ENCODE peak calls at places on chromosomes 16 and 17, in seven cellular contexts. One of them, this sample, is unnamed.

GRCh38 chr17:15981646-15982580 is 17.6 kb downstream of the ZSWIM7 start:
- DNase-seq in neural progenitor cell: no peak
- DNase-seq in IMR-90: peak; percentile 84
- DNase-seq in MM.1S: no peak
- DNase-seq in K562: peak; percentile 51
- DNase-seq in GM23248: peak; percentile 53
- DNase-seq in astrocyte: peak; percentile 62
- DNase-seq in this sample: no peak

GRCh38 chr16:48158296-48158695 is 2.5 kb upstream of the ABCC12 start:
- DNase-seq in K562: no peak
- DNase-seq in GM23248: peak; percentile 66
- DNase-seq in neural progenitor cell: no peak
- DNase-seq in astrocyte: peak; percentile 87
- DNase-seq in IMR-90: peak; percentile 75
- DNase-seq in MM.1S: no peak
- DNase-seq in this sample: no peak

GRCh38 chr16:58177347-58177710 is 20.6 kb downstream of the CSNK2A2 start:
- DNase-seq in astrocyte: no peak
- DNase-seq in IMR-90: no peak
- DNase-seq in MM.1S: no peak
- DNase-seq in neural progenitor cell: no peak
- DNase-seq in K562: no peak
- DNase-seq in GM23248: no peak
- DNase-seq in this sample: no peak

GRCh38 chr16:88323041-88323440 is 59.7 kb upstream of the ZNF469 start:
- DNase-seq in neural progenitor cell: no peak
- DNase-seq in GM23248: no peak
- DNase-seq in IMR-90: no peak
- DNase-seq in K562: no peak
- DNase-seq in MM.1S: no peak
- DNase-seq in astrocyte: no peak
- DNase-seq in this sample: no peak

GRCh38 chr17:34314279-34314678 is 5.0 kb upstream of the CCL8 start:
- DNase-seq in GM23248: peak; percentile 59
- DNase-seq in K562: no peak
- DNase-seq in IMR-90: peak; percentile 52
- DNase-seq in astrocyte: no peak
- DNase-seq in neural progenitor cell: no peak
- DNase-seq in MM.1S: peak; percentile 55
- DNase-seq in this sample: no peak

GRCh38 chr17:46942441-46943217 is 19.7 kb downstream of the GOSR2 start:
- DNase-seq in IMR-90: peak; percentile 75
- DNase-seq in astrocyte: peak; percentile 31
- DNase-seq in K562: peak; percentile 84
- DNase-seq in MM.1S: peak; percentile 44
- DNase-seq in GM23248: peak; percentile 84
- DNase-seq in neural progenitor cell: peak; percentile 86
- DNase-seq in this sample: peak; percentile 96

GRCh38 chr16:67040906-67041305 is 12.0 kb downstream of the CBFB start:
- DNase-seq in GM23248: peak; percentile 18
- DNase-seq in astrocyte: peak; percentile 82
- DNase-seq in K562: no peak
- DNase-seq in MM.1S: no peak
- DNase-seq in neural progenitor cell: no peak
- DNase-seq in IMR-90: peak; percentile 88
- DNase-seq in this sample: no peak

GRCh38 chr17:11238710-11239109 is 2.3 kb upstream of the SHISA6 start:
- DNase-seq in MM.1S: no peak
- DNase-seq in GM23248: no peak
- DNase-seq in neural progenitor cell: no peak
- DNase-seq in K562: no peak
- DNase-seq in IMR-90: no peak
- DNase-seq in astrocyte: no peak
- DNase-seq in this sample: peak; percentile 63

GRCh38 chr16:1501630-1502029 is 8.5 kb downstream of the TELO2 start:
- DNase-seq in IMR-90: no peak
- DNase-seq in GM23248: no peak
- DNase-seq in MM.1S: no peak
- DNase-seq in astrocyte: no peak
- DNase-seq in neural progenitor cell: no peak
- DNase-seq in K562: no peak
- DNase-seq in this sample: no peak

GRCh38 chr16:27852116-27852515 is 211.4 kb downstream of the GSG1L start:
- DNase-seq in MM.1S: no peak
- DNase-seq in astrocyte: no peak
- DNase-seq in IMR-90: no peak
- DNase-seq in neural progenitor cell: no peak
- DNase-seq in K562: no peak
- DNase-seq in GM23248: no peak
- DNase-seq in this sample: no peak

GRCh38 chr17:80445152-80446110 is 30.5 kb downstream of the ENDOV start:
- DNase-seq in MM.1S: no peak
- DNase-seq in K562: no peak
- DNase-seq in IMR-90: no peak
- DNase-seq in GM23248: no peak
- DNase-seq in astrocyte: no peak
- DNase-seq in neural progenitor cell: no peak
- DNase-seq in this sample: no peak

GRCh38 chr17:50767030-50767429 is 288 bp downstream of the ANKRD40CL start:
- DNase-seq in neural progenitor cell: no peak
- DNase-seq in IMR-90: no peak
- DNase-seq in GM23248: no peak
- DNase-seq in astrocyte: no peak
- DNase-seq in MM.1S: no peak
- DNase-seq in K562: no peak
- DNase-seq in this sample: peak; percentile 46

GRCh38 chr17:72691601-72692000 is 400.9 kb downstream of the SLC39A11 start:
- DNase-seq in GM23248: peak; percentile 84
- DNase-seq in astrocyte: peak; percentile 87
- DNase-seq in K562: no peak
- DNase-seq in MM.1S: no peak
- DNase-seq in neural progenitor cell: no peak
- DNase-seq in IMR-90: peak; percentile 98
- DNase-seq in this sample: no peak

GRCh38 chr16:86676216-86676800 is 98.0 kb downstream of the FOXL1 start:
- DNase-seq in GM23248: peak; percentile 92
- DNase-seq in astrocyte: peak; percentile 81
- DNase-seq in IMR-90: peak; percentile 80
- DNase-seq in MM.1S: no peak
- DNase-seq in neural progenitor cell: no peak
- DNase-seq in K562: no peak
- DNase-seq in this sample: no peak

GRCh38 chr16:53598513-53599266 is 95.7 kb upstream of the AKTIP start:
- DNase-seq in neural progenitor cell: peak; percentile 2
- DNase-seq in MM.1S: no peak
- DNase-seq in IMR-90: no peak
- DNase-seq in GM23248: no peak
- DNase-seq in K562: no peak
- DNase-seq in astrocyte: no peak
- DNase-seq in this sample: no peak

GRCh38 chr17:73773702-73774101 is 129.5 kb upstream of the SDK2 start:
- DNase-seq in astrocyte: no peak
- DNase-seq in IMR-90: no peak
- DNase-seq in neural progenitor cell: no peak
- DNase-seq in MM.1S: no peak
- DNase-seq in K562: no peak
- DNase-seq in GM23248: peak; percentile 57
- DNase-seq in this sample: no peak

GRCh38 chr17:77253611-77254051 is 112.9 kb downstream of the SEC14L1 start:
- DNase-seq in neural progenitor cell: no peak
- DNase-seq in IMR-90: peak; percentile 81
- DNase-seq in astrocyte: peak; percentile 59
- DNase-seq in K562: no peak
- DNase-seq in GM23248: no peak
- DNase-seq in MM.1S: no peak
- DNase-seq in this sample: peak; percentile 60

GRCh38 chr17:53093386-53093785 is 729.3 kb upstream of the KIF2B start:
- DNase-seq in neural progenitor cell: no peak
- DNase-seq in IMR-90: no peak
- DNase-seq in GM23248: no peak
- DNase-seq in K562: no peak
- DNase-seq in MM.1S: no peak
- DNase-seq in astrocyte: no peak
- DNase-seq in this sample: no peak

GRCh38 chr16:15484662-15485061 is 50.3 kb downstream of the BMERB1 start:
- DNase-seq in astrocyte: peak; percentile 72
- DNase-seq in neural progenitor cell: no peak
- DNase-seq in GM23248: peak; percentile 33
- DNase-seq in MM.1S: no peak
- DNase-seq in K562: no peak
- DNase-seq in IMR-90: peak; percentile 81
- DNase-seq in this sample: no peak

GRCh38 chr16:10261077-10261476 is 78.8 kb upstream of the GRIN2A start:
- DNase-seq in neural progenitor cell: no peak
- DNase-seq in IMR-90: no peak
- DNase-seq in astrocyte: no peak
- DNase-seq in GM23248: no peak
- DNase-seq in K562: no peak
- DNase-seq in MM.1S: no peak
- DNase-seq in this sample: no peak

GRCh38 chr17:49397586-49397985 is 17.1 kb downstream of the PHB1 start:
- DNase-seq in GM23248: peak; percentile 29
- DNase-seq in MM.1S: no peak
- DNase-seq in K562: no peak
- DNase-seq in astrocyte: no peak
- DNase-seq in neural progenitor cell: no peak
- DNase-seq in IMR-90: no peak
- DNase-seq in this sample: no peak

GRCh38 chr17:79544142-79544914 is 66.5 kb downstream of the RBFOX3 start:
- DNase-seq in neural progenitor cell: no peak
- DNase-seq in IMR-90: no peak
- DNase-seq in K562: no peak
- DNase-seq in MM.1S: no peak
- DNase-seq in astrocyte: no peak
- DNase-seq in GM23248: no peak
- DNase-seq in this sample: no peak

GRCh38 chr16:48901712-48902374 is 291.9 kb upstream of the N4BP1 start:
- DNase-seq in MM.1S: no peak
- DNase-seq in GM23248: no peak
- DNase-seq in neural progenitor cell: peak; percentile 30
- DNase-seq in K562: no peak
- DNase-seq in IMR-90: no peak
- DNase-seq in astrocyte: no peak
- DNase-seq in this sample: no peak

GRCh38 chr16:8776193-8776592 is 21.2 kb downstream of the TMEM186 start:
- DNase-seq in GM23248: no peak
- DNase-seq in MM.1S: no peak
- DNase-seq in IMR-90: no peak
- DNase-seq in K562: no peak
- DNase-seq in neural progenitor cell: no peak
- DNase-seq in astrocyte: no peak
- DNase-seq in this sample: peak; percentile 87

GRCh38 chr17:80819422-80820164 is 172.0 kb upstream of the CHMP6 start:
- DNase-seq in K562: no peak
- DNase-seq in astrocyte: no peak
- DNase-seq in GM23248: no peak
- DNase-seq in IMR-90: no peak
- DNase-seq in MM.1S: no peak
- DNase-seq in neural progenitor cell: no peak
- DNase-seq in this sample: no peak

DNA sequence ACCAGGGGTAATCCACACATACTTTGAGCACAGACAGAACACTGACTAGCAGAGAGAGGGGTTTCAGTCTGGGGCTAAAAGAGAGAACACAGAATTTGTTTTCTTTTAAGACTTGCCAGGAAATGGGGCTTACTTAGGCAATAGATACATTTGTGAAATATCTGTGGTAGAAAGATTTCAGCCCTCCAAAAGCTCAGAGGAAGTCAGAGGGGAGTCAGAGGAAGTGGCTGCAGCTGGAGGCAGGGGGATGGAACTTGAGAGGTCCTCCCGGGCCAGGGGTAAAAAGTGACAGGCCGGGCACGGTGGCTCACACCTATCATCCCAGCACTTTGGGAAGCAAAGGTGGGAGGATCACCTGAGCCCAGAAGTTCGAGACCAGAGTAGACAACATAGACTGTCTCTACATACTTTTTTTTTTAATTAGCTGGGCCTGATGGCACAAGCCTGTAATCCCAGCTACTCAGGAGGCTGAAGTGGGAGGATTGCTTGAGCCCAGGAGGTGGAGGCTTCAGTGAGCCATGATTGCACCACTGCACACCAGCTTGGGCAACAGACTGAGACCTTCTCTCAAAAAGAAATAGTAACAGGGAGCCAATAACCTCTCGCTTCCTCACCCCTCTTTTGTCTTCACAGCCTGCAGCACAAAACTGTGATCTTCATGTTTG is 49.9 kb downstream of the NLRC5 start:
- DNase-seq in GM23248: peak; percentile 58
- DNase-seq in neural progenitor cell: no peak
- DNase-seq in astrocyte: peak; percentile 84
- DNase-seq in MM.1S: peak; percentile 65
- DNase-seq in K562: no peak
- DNase-seq in IMR-90: peak; percentile 81
- DNase-seq in this sample: no peak
- H3K9ac ChIP-seq in GM23248: peak overlapping the region; percentile 12
- H3K9ac ChIP-seq in neural progenitor cell: no peak overlapping the region
- H3K9ac ChIP-seq in astrocyte: no peak overlapping the region
- H3K9ac ChIP-seq in MM.1S: no peak overlapping the region
- H3K9ac ChIP-seq in K562: no peak overlapping the region
- H3K9ac ChIP-seq in IMR-90: no peak overlapping the region
- H3K9ac ChIP-seq in this sample: no peak overlapping the region

GRCh38 chr17:61396586-61397085 is 3.0 kb upstream of the TBX2 start:
- DNase-seq in K562: no peak
- DNase-seq in IMR-90: peak; percentile 35
- DNase-seq in astrocyte: no peak
- DNase-seq in MM.1S: no peak
- DNase-seq in GM23248: peak; percentile 36
- DNase-seq in neural progenitor cell: no peak
- DNase-seq in this sample: no peak
- H3K27ac ChIP-seq in K562: no peak overlapping the region
- H3K27ac ChIP-seq in IMR-90: peak overlapping the region; percentile 99
- H3K27ac ChIP-seq in astrocyte: no peak overlapping the region
- H3K27ac ChIP-seq in MM.1S: no peak overlapping the region
- H3K27ac ChIP-seq in GM23248: no peak overlapping the region
- H3K27ac ChIP-seq in neural progenitor cell: no peak overlapping the region
- H3K27ac ChIP-seq in this sample: no peak overlapping the region

DNA sequence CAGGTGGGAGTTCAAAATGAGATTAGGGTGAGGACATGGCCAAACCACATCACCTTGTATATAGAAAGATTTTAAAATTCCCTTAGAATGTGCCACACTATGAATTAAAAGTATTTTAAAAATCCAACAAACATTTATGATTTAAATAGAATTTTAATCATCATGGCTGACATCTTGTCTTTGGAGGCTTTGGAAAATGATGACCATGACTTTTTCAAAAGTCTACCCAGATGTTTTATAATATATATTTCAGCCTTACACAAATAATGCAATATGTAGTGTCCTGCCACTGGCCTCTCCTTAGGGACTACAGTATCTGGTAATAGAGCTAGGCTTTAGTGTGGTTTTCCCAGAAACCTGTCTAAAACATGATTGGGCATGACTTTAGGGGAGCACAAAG is 1353.4 kb upstream of the GOT2 start:
- DNase-seq in IMR-90: no peak
- DNase-seq in K562: no peak
- DNase-seq in MM.1S: no peak
- DNase-seq in astrocyte: no peak
- DNase-seq in GM23248: no peak
- DNase-seq in neural progenitor cell: no peak
- DNase-seq in this sample: no peak
- H3K4me3 ChIP-seq in IMR-90: no peak overlapping the region
- H3K4me3 ChIP-seq in K562: no peak overlapping the region
- H3K4me3 ChIP-seq in MM.1S: no peak overlapping the region
- H3K4me3 ChIP-seq in astrocyte: no peak overlapping the region
- H3K4me3 ChIP-seq in GM23248: no peak overlapping the region
- H3K4me3 ChIP-seq in neural progenitor cell: no peak overlapping the region
- H3K4me3 ChIP-seq in this sample: no peak overlapping the region

GRCh38 chr17:82339634-82340580 is 6.3 kb upstream of the SECTM1 start:
- DNase-seq in GM23248: no peak
- DNase-seq in neural progenitor cell: no peak
- DNase-seq in IMR-90: no peak
- DNase-seq in astrocyte: no peak
- DNase-seq in MM.1S: no peak
- DNase-seq in K562: no peak
- DNase-seq in this sample: no peak
- H3K9ac ChIP-seq in GM23248: peak overlapping the region; percentile 28
- H3K9ac ChIP-seq in neural progenitor cell: no peak overlapping the region
- H3K9ac ChIP-seq in IMR-90: no peak overlapping the region
- H3K9ac ChIP-seq in astrocyte: peak overlapping the region; percentile 62
- H3K9ac ChIP-seq in MM.1S: no peak overlapping the region
- H3K9ac ChIP-seq in K562: peak overlapping the region; percentile 72
- H3K9ac ChIP-seq in this sample: no peak overlapping the region